ENCODE peak calls at places on chromosomes 6 and 20, in five cellular contexts. D is aorta, G is heart right ventricle, H is psoas muscle, X is BJ. S is an unnamed sample.

GRCh38 chr6:13554929-13555333 is 19.5 kb upstream of the SIRT5 start:
- DNase-seq in D (no peak), G (peak), H (peak), X (no peak), S (no peak)

GRCh38 chr6:12291785-12292604 is 1.8 kb downstream of the EDN1 start:
- DNase-seq in D (no peak), G (no peak), H (no peak), X (no peak), S (peak)

GRCh38 chr20:16918366-16918765 is 170.2 kb downstream of the OTOR start:
- DNase-seq in D (no peak), G (no peak), H (no peak), X (no peak), S (no peak)

GRCh38 chr6:5416250-5416649 is 154.9 kb downstream of the FARS2 start:
- DNase-seq in D (no peak), G (no peak), H (no peak), X (no peak), S (no peak)

GRCh38 chr6:100216760-100217159 is 222.7 kb upstream of the MCHR2 start:
- DNase-seq in D (no peak), G (no peak), H (no peak), X (no peak), S (no peak)

GRCh38 chr6:40552926-40553325 is 34.2 kb downstream of the LRFN2 start:
- DNase-seq in D (no peak), G (no peak), H (no peak), X (no peak), S (no peak)

GRCh38 chr20:6663751-6664388 is 103.6 kb upstream of the BMP2 start:
- DNase-seq in D (no peak), G (no peak), H (no peak), X (no peak), S (no peak)

GRCh38 chr20:49985157-49985556 is 2.4 kb downstream of the SNAI1 start:
- DNase-seq in D (no peak), G (no peak), H (no peak), X (no peak), S (no peak)

GRCh38 chr20:32914031-32914430 is 55.3 kb downstream of the EFCAB8 start:
- DNase-seq in D (no peak), G (no peak), H (no peak), X (no peak), S (no peak)

GRCh38 chr6:45310118-45310788 is 17.9 kb upstream of the RUNX2 start:
- DNase-seq in D (no peak), G (no peak), H (no peak), X (no peak), S (no peak)

GRCh38 chr6:96499781-96500180 is 21.8 kb upstream of the UFL1 start:
- DNase-seq in D (peak), G (no peak), H (no peak), X (no peak), S (no peak)

GRCh38 chr20:20457392-20458126 is 89.7 kb downstream of the INSM1 start:
- DNase-seq in D (no peak), G (no peak), H (no peak), X (no peak), S (no peak)

GRCh38 chr20:11452326-11452725 is 465.4 kb upstream of the BTBD3 start:
- DNase-seq in D (no peak), G (no peak), H (no peak), X (no peak), S (no peak)

GRCh38 chr6:25089442-25089841 is 153.7 kb upstream of the RIPOR2 start:
- DNase-seq in D (no peak), G (no peak), H (no peak), X (no peak), S (no peak)

GRCh38 chr20:855466-856360 is 22.2 kb downstream of the FAM110A start:
- DNase-seq in D (no peak), G (no peak), H (no peak), X (no peak), S (no peak)

GRCh38 chr20:18988701-18989100 is 175.1 kb downstream of the SCP2D1 start:
- DNase-seq in D (no peak), G (no peak), H (no peak), X (no peak), S (no peak)

GRCh38 chr6:169990095-169991030 is 238.9 kb downstream of the ERMARD start:
- DNase-seq in D (peak), G (no peak), H (no peak), X (no peak), S (no peak)

DNA sequence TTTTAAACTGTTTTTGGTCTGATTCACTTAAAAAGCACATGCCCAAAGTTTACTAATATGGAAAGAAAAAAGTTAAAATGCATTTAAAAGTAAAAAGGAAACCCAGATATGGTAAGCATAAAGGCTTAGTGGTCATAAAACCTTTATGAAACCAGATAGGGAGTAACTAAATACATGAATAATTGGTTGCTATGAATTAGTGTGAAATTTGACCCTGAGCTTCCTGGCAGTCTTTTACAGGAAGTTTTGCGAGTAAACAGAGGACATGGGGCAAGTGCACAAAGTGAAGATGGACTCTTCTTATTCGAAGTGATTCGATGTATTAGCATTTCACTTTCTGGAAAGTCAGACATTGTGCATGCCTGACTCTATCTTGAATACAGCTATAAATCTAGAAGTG is 90.9 kb upstream of the MLIP start:
- DNase-seq in D (no peak), G (no peak), H (no peak), X (peak), S (no peak)
- H3K4me3 ChIP-seq in D (no peak), G (peak), H (peak), X (no peak), S (no peak)

GRCh38 chr6:69647726-69648125 is 149.1 kb downstream of the LMBRD1 start:
- DNase-seq in D (no peak), G (no peak), H (no peak), X (no peak), S (no peak)
- H3K4me3 ChIP-seq in D (no peak), G (no peak), H (no peak), X (no peak), S (no peak)

GRCh38 chr6:27771240-27771639 is 141.0 kb downstream of the OR2B2 start:
- DNase-seq in D (no peak), G (no peak), H (no peak), X (no peak), S (no peak)

GRCh38 chr6:27770724-27771123 is 141.5 kb downstream of the OR2B2 start:
- DNase-seq in D (no peak), G (no peak), H (no peak), X (no peak), S (no peak)

GRCh38 chr6:27768556-27768955 is 143.6 kb downstream of the OR2B2 start:
- DNase-seq in D (no peak), G (no peak), H (no peak), X (no peak), S (no peak)

GRCh38 chr6:27775796-27776184 is 136.4 kb downstream of the OR2B2 start:
- DNase-seq in D (no peak), G (no peak), H (no peak), X (no peak), S (no peak)

GRCh38 chr6:27772261-27773001 is 139.8 kb downstream of the OR2B2 start:
- DNase-seq in D (peak), G (peak), H (peak), X (no peak), S (no peak)
- H3K4me3 ChIP-seq in D (no peak), G (peak), H (peak), X (no peak), S (peak)

GRCh38 chr6:4351857-4352669 is 216.7 kb upstream of the ECI2 start:
- DNase-seq in D (peak), G (peak), H (peak), X (peak), S (peak)

GRCh38 chr6:4349931-4350330 is 214.6 kb upstream of the ECI2 start:
- DNase-seq in D (no peak), G (no peak), H (no peak), X (no peak), S (no peak)

GRCh38 chr6:4351506-4351852 is 216.1 kb upstream of the ECI2 start:
- DNase-seq in D (no peak), G (no peak), H (no peak), X (no peak), S (no peak)

GRCh38 chr6:4349323-4349722 is 213.9 kb upstream of the ECI2 start:
- DNase-seq in D (no peak), G (no peak), H (no peak), X (no peak), S (no peak)

GRCh38 chr6:4350571-4351505 is 215.5 kb upstream of the ECI2 start:
- DNase-seq in D (no peak), G (peak), H (no peak), X (no peak), S (no peak)
- H3K4me3 ChIP-seq in D (no peak), G (no peak), H (peak), X (no peak), S (no peak)

GRCh38 chr6:111832833-111833418 is 40.3 kb downstream of the FYN start:
- DNase-seq in D (no peak), G (no peak), H (no peak), X (no peak), S (no peak)
- H3K4me3 ChIP-seq in D (peak), G (peak), H (no peak), X (no peak), S (no peak)

GRCh38 chr6:112087136-112087908 is at the start of the genes FAM229B and TUBE1:
- DNase-seq in D (peak), G (peak), H (peak), X (peak), S (peak)

GRCh38 chr6:112085666-112086065 is 1.6 kb downstream of the TUBE1 start:
- DNase-seq in D (no peak), G (peak), H (no peak), X (no peak), S (no peak)

GRCh38 chr6:112086744-112087135 is 542 bp downstream of the TUBE1 start:
- DNase-seq in D (no peak), G (no peak), H (no peak), X (peak), S (peak)

DNA sequence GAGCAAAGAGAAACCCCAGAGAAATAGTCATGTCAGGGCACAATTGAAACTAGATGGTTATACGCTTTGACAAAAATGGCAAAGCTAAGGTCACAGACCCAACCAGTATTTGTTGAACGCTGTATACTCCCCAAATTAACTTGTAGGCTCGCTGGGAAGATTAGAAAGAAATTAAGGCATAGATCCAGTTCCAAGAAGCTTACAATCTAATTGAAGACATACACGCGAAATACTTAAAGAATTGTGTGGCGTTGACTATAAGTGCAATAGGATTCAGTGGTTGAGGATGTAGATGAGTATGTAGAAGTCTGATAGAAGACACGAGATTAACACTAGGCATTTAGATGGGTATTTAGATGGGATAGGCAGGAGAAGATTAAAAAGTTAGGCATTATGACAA is 525 bp downstream of the FAM229B start:
- DNase-seq in D (no peak), G (no peak), H (no peak), X (no peak), S (no peak)
- H3K4me3 ChIP-seq in D (peak), G (peak), H (peak), X (peak), S (peak)

GRCh38 chr20:35301426-35301825 is 9.2 kb upstream of the FAM83C start:
- DNase-seq in D (no peak), G (no peak), H (no peak), X (no peak), S (no peak)

GRCh38 chr20:35304956-35305355 is 12.7 kb upstream of the FAM83C start:
- DNase-seq in D (no peak), G (no peak), H (no peak), X (no peak), S (no peak)

GRCh38 chr20:35303735-35304431 is 11.7 kb upstream of the FAM83C start:
- DNase-seq in D (peak), G (peak), H (peak), X (no peak), S (no peak)

GRCh38 chr20:35302421-35303335 is 10.5 kb upstream of the FAM83C start:
- DNase-seq in D (no peak), G (no peak), H (no peak), X (no peak), S (no peak)

DNA sequence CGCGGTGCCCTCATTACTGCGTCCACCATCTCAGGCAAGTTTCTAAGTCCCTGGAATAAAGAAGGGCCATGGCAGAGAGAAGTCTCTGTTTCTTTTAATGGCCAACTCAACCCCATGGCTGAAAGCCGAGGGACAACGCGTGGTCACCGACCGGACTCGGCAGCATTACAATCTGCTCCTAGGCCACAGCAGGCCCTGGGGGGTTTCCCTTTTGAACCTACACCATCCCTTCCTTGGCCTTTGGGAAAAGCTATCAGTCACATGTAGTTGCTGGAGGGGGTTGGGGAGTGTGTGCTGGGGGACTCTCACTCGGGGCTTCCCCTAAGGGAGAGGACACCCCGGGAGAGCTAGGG is 11.1 kb upstream of the FAM83C start:
- DNase-seq in D (no peak), G (no peak), H (no peak), X (no peak), S (no peak)
- H3K4me3 ChIP-seq in D (no peak), G (no peak), H (no peak), X (no peak), S (no peak)